ENCODE peak calls at places on chromosomes 7 and 10, in six cellular contexts. B, Z, Y, T, I and X are unnamed samples.
A peak's percentile ranks its signal among the peaks of the same experiment; 100 is the strongest.

GRCh38 chr10:115989621-115990020 is 283.4 kb downstream of the GFRA1 start:
- DNase-seq in I (no peak), Y (no peak), T (no peak), B (peak; percentile 71), Z (peak; percentile 39), X (no peak)

GRCh38 chr10:110527731-110528171 is 30.0 kb downstream of the DUSP5 start:
- DNase-seq in I (no peak), B (no peak), Z (no peak), T (no peak), Y (no peak), X (no peak)

GRCh38 chr10:77912576-77912975 is 14.0 kb downstream of the DLG5 start:
- DNase-seq in T (no peak), Z (no peak), Y (no peak), I (no peak), B (no peak), X (no peak)

GRCh38 chr7:152492952-152493351 is 57.1 kb upstream of the KMT2C start:
- DNase-seq in B (no peak), Z (no peak), I (no peak), T (no peak), Y (no peak), X (no peak)

GRCh38 chr10:95814011-95814727 is 58.2 kb downstream of the ENTPD1 start:
- DNase-seq in Z (peak; percentile 89), I (no peak), T (peak; percentile 56), Y (no peak), B (peak; percentile 68), X (peak; percentile 80)

GRCh38 chr7:24971333-24972165 is 8.4 kb downstream of the OSBPL3 start:
- DNase-seq in Z (peak; percentile 96), T (peak; percentile 66), Y (no peak), I (peak; percentile 49), B (peak; percentile 94), X (no peak)

GRCh38 chr7:24216576-24217116 is 67.3 kb upstream of the NPY start:
- DNase-seq in T (no peak), I (no peak), Z (peak; percentile 13), B (peak; percentile 25), Y (no peak), X (no peak)

GRCh38 chr10:99654791-99655190 is 4.5 kb upstream of the ENTPD7 start:
- DNase-seq in Y (no peak), Z (no peak), T (no peak), I (no peak), B (peak; percentile 96), X (no peak)

GRCh38 chr7:1716263-1717094 is 46.4 kb downstream of the ELFN1 start:
- DNase-seq in Z (peak; percentile 40), Y (no peak), B (peak; percentile 3), I (no peak), T (no peak), X (no peak)

GRCh38 chr10:96339956-96340904 is 18.6 kb downstream of the OPALIN start:
- DNase-seq in Z (peak; percentile 70), Y (peak; percentile 79), I (peak; percentile 76), T (peak; percentile 84), B (peak; percentile 54), X (peak; percentile 61)

GRCh38 chr10:18140957-18141888 is 999 bp downstream of the CACNB2 start:
- DNase-seq in B (peak; percentile 17), T (peak; percentile 63), I (no peak), Z (no peak), Y (peak; percentile 54), X (peak; percentile 6)

GRCh38 chr7:132703742-132704141 is 127.5 kb upstream of the PLXNA4 start:
- DNase-seq in T (peak; percentile 33), Y (no peak), B (no peak), Z (no peak), I (no peak), X (no peak)

GRCh38 chr7:88218836-88219605 is 817 bp downstream of the SRI start:
- DNase-seq in Z (peak; percentile 66), B (peak; percentile 55), I (peak; percentile 66), Y (peak; percentile 65), T (peak; percentile 45), X (peak; percentile 69)

GRCh38 chr7:7035851-7036250 is 146.5 kb upstream of the C1GALT1 start:
- DNase-seq in Y (no peak), T (no peak), I (no peak), B (no peak), Z (no peak), X (no peak)

GRCh38 chr7:18788026-18788425 is 292.5 kb downstream of the HDAC9 start:
- DNase-seq in I (no peak), T (no peak), Y (no peak), Z (no peak), B (no peak), X (no peak)

GRCh38 chr7:37920619-37921339 is at the start of gene EPDR1:
- DNase-seq in Y (peak; percentile 42), B (peak; percentile 23), I (peak; percentile 72), T (peak; percentile 71), Z (no peak), X (peak; percentile 84)

GRCh38 chr10:78442836-78443550 is 409.3 kb downstream of the RPS24 start:
- DNase-seq in B (no peak), I (no peak), Z (no peak), T (no peak), Y (no peak), X (no peak)

GRCh38 chr10:127243490-127244272 is 47.3 kb upstream of the INSYN2A start:
- DNase-seq in B (peak; percentile 11), Z (peak; percentile 30), T (peak; percentile 73), I (no peak), Y (peak; percentile 74), X (peak; percentile 22)

GRCh38 chr7:55158541-55158940 is 139.7 kb downstream of the EGFR start:
- DNase-seq in B (peak; percentile 27), T (no peak), Z (peak; percentile 69), I (no peak), Y (no peak), X (no peak)

GRCh38 chr10:123550680-123551096 is 115.5 kb upstream of the GPR26 start:
- DNase-seq in T (no peak), Y (no peak), B (no peak), I (no peak), Z (no peak), X (no peak)

GRCh38 chr7:27972272-27972671 is 208.3 kb downstream of the JAZF1 start:
- DNase-seq in Z (no peak), T (peak; percentile 1), B (no peak), Y (no peak), I (no peak), X (no peak)

GRCh38 chr10:112980908-112981307 is 30.9 kb downstream of the TCF7L2 start:
- DNase-seq in T (no peak), Y (no peak), I (no peak), B (no peak), Z (no peak), X (no peak)

DNA sequence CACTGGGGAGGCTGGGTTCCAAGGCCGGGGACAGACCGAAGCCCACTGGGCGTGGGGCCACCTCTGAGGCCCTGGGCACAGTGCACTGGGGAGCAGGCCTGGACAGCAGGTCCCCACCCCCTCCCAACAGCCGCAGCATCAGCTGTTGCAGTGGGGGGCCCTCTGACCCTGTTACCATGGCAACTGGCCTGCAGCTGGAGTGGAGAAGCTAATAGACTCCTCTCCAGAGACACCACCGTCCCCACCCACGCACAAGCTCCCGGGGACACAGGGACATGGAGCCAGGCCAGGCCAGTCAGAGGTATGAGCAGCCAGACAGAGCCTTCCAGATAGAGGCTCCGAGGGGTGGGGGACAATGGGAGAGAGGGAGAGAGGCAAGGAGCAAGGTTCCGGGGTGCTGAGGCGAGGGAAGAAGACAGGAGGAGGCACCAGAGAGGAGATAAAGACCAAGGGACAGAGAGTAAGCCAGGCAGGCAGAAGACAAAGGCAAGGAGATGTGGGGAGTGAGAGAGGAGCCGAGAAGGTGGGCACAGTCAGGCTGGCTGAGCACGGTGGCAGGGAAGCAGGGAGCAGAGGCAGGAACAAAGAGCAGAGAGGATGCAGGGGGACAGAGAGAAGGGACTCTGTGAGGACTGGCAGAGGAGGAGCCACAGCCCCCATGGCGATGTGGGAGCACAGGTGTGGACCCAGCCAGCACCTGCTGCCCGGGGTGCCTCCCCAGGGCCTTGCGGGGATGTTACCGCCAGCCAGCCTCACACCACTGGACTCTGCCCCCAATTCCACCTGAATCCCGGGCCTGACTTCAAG is 6.7 kb downstream of the KCNH2 start:
- DNase-seq in B (no peak), Z (no peak), T (no peak), I (no peak), Y (no peak), X (no peak)
- H3K27me3 ChIP-seq in B (no peaks in the 10 kb centered on the region), Z (peaks cover 35% of the 10 kb centered on the region), T (peaks cover 14% of the 10 kb centered on the region), I (no peaks in the 10 kb centered on the region), Y (no peaks in the 10 kb centered on the region), X (peaks cover 7% of the 10 kb centered on the region)

GRCh38 chr10:97969538-97969937 is 60.9 kb downstream of the CRTAC1 start:
- DNase-seq in Z (no peak), I (no peak), T (no peak), B (no peak), Y (no peak), X (no peak)

GRCh38 chr10:97974108-97974507 is 56.3 kb downstream of the CRTAC1 start:
- DNase-seq in I (peak; percentile 68), Z (no peak), B (no peak), Y (no peak), T (peak; percentile 10), X (no peak)

GRCh38 chr10:97977673-97978072 is 52.7 kb downstream of the CRTAC1 start:
- DNase-seq in Y (no peak), T (no peak), B (no peak), I (no peak), Z (no peak), X (no peak)

GRCh38 chr10:97975598-97975997 is 54.8 kb downstream of the CRTAC1 start:
- DNase-seq in Z (no peak), I (no peak), T (no peak), Y (no peak), B (no peak), X (no peak)

GRCh38 chr10:97974526-97975525 is 55.6 kb downstream of the CRTAC1 start:
- DNase-seq in B (no peak), Z (no peak), T (peak; percentile 39), I (peak; percentile 65), Y (no peak), X (no peak)
- H3K27me3 ChIP-seq in B (peaks cover 15% of the 10 kb centered on the region), Z (peaks cover 27% of the 10 kb centered on the region), T (peaks cover 24% of the 10 kb centered on the region), I (no peaks in the 10 kb centered on the region), Y (peaks cover 12% of the 10 kb centered on the region), X (peaks cover 5% of the 10 kb centered on the region)

GRCh38 chr10:43957267-43958070 is 308.8 kb upstream of the ZNF32 start:
- DNase-seq in Z (no peak), Y (no peak), B (no peak), I (peak; percentile 17), T (no peak), X (no peak)
- H3K27me3 ChIP-seq in Z (peaks cover 25% of the 10 kb centered on the region), Y (no peaks in the 10 kb centered on the region), B (no peaks in the 10 kb centered on the region), I (peaks cover 7% of the 10 kb centered on the region), T (no peaks in the 10 kb centered on the region), X (no peaks in the 10 kb centered on the region)

DNA sequence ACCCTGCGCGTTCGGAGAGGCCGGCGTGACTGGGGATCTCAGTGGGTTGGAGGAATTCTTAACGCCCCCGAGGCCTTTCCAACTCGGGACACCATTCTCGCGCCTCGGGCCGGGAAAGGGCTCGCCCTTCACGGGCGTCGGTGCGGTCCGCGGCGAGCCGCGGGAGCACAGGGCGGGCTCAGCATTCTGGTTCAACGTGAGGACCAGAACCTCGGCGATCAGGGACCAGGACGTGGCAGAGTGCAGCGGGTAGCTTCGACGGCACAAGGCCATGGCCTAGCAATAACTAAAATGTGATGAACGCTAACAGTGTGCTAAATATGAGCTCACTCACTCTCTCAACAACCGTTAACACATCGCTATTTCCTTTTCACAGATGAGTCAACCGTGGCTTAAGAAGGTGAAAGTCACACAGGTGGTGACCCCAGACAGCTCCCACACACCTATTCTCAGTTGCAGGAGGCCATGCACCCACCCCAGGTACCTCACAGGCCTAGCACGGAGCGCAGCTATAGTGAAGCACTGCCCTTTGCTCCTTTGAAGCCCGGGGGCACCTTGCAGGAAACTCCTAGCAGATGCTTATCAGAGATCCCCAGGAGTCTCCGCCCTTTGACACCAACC is 4.5 kb upstream of the EMX2 start:
- DNase-seq in I (no peak), Y (no peak), Z (no peak), B (no peak), T (no peak), X (no peak)
- H3K27me3 ChIP-seq in I (peaks cover 77% of the 10 kb centered on the region), Y (peaks cover 16% of the 10 kb centered on the region), Z (peaks cover 91% of the 10 kb centered on the region), B (peaks cover 70% of the 10 kb centered on the region), T (peaks cover 80% of the 10 kb centered on the region), X (peaks cover 58% of the 10 kb centered on the region)